ENCODE peak calls at places on chromosomes 6 and 20, in five cellular contexts. F is A549, B is mucosa of descending colon, T is activated T-cell treated with anti-CD3 and anti-CD28 coated beads for 1 hour, C is omental fat pad. J is an unnamed sample.

GRCh38 chr6:391559-392440 is at the start of gene IRF4:
- DNase-seq in T (peak; percentile 53), B (no peak), F (no peak), C (no peak), J (peak; percentile 35)

GRCh38 chr20:45910670-45911485 is 1.1 kb downstream of the PLTP start:
- DNase-seq in C (peak; percentile 99), F (peak; percentile 99), T (peak; percentile 78), B (peak; percentile 98), J (peak; percentile 68)

GRCh38 chr6:37020426-37021211 is 15.2 kb downstream of the FGD2 start:
- DNase-seq in B (peak; percentile 82), F (no peak), T (no peak), C (no peak), J (no peak)

GRCh38 chr20:18973499-18974173 is 160.1 kb downstream of the SCP2D1 start:
- DNase-seq in T (no peak), B (peak; percentile 59), F (no peak), C (no peak), J (no peak)

GRCh38 chr20:51631011-51631950 is 88.8 kb upstream of the NFATC2 start:
- DNase-seq in C (peak; percentile 27), B (no peak), F (peak; percentile 94), T (no peak), J (no peak)

GRCh38 chr20:23131766-23132165 is 45.6 kb upstream of the CD93 start:
- DNase-seq in T (no peak), B (no peak), F (no peak), C (peak; percentile 13), J (no peak)

GRCh38 chr20:44856442-44856841 is 29.1 kb upstream of the YWHAB start:
- DNase-seq in B (no peak), F (no peak), T (no peak), C (no peak), J (no peak)

GRCh38 chr6:26125015-26125690 is 37.9 kb downstream of the HFE start:
- DNase-seq in B (no peak), T (no peak), F (peak; percentile 12), C (no peak), J (peak; percentile 35)

GRCh38 chr20:32539063-32539816 is 45.9 kb downstream of the NOL4L start:
- DNase-seq in F (no peak), C (no peak), T (no peak), B (no peak), J (no peak)

GRCh38 chr6:164069352-164070022 is 655.0 kb downstream of the QKI start:
- DNase-seq in B (no peak), T (no peak), C (no peak), F (no peak), J (no peak)